ENCODE peak calls at places on chromosome 14, in four cellular contexts. One of them, this sample, is unnamed.

GRCh38 chr14:95235351-95235750 is 78.0 kb upstream of the DICER1 start:
- DNase-seq in GM12878: no peak
- DNase-seq in HCT116: no peak
- DNase-seq in K562: no peak
- DNase-seq in this sample: peak

GRCh38 chr14:71136386-71137060 is 229.3 kb downstream of the PCNX1 start:
- DNase-seq in GM12878: no peak
- DNase-seq in HCT116: no peak
- DNase-seq in K562: no peak
- DNase-seq in this sample: no peak

GRCh38 chr14:38775986-38776385 is 327.0 kb downstream of the SEC23A start:
- DNase-seq in GM12878: no peak
- DNase-seq in HCT116: no peak
- DNase-seq in K562: no peak
- DNase-seq in this sample: no peak

GRCh38 chr14:77203611-77204456 is 22.2 kb downstream of the TMEM63C start:
- DNase-seq in GM12878: no peak
- DNase-seq in HCT116: no peak
- DNase-seq in K562: no peak
- DNase-seq in this sample: peak

GRCh38 chr14:45156067-45156466 is 20.3 kb downstream of the FANCM start:
- DNase-seq in GM12878: no peak
- DNase-seq in HCT116: no peak
- DNase-seq in K562: no peak
- DNase-seq in this sample: no peak

GRCh38 chr14:34199585-34199984 is 248.7 kb upstream of the EGLN3 start:
- DNase-seq in GM12878: no peak
- DNase-seq in HCT116: no peak
- DNase-seq in K562: no peak
- DNase-seq in this sample: no peak

GRCh38 chr14:54818201-54819133 is 84.2 kb downstream of the GCH1 start:
- DNase-seq in GM12878: no peak
- DNase-seq in HCT116: no peak
- DNase-seq in K562: peak
- DNase-seq in this sample: peak

GRCh38 chr14:102344485-102344884 is 18.2 kb downstream of the CINP start:
- DNase-seq in GM12878: no peak
- DNase-seq in HCT116: no peak
- DNase-seq in K562: no peak
- DNase-seq in this sample: no peak

GRCh38 chr14:22837750-22838538 is 1.6 kb downstream of the MMP14 start:
- DNase-seq in GM12878: no peak
- DNase-seq in HCT116: no peak
- DNase-seq in K562: no peak
- DNase-seq in this sample: no peak

GRCh38 chr14:92600318-92601053 is 86.9 kb downstream of the RIN3 start:
- DNase-seq in GM12878: no peak
- DNase-seq in HCT116: no peak
- DNase-seq in K562: no peak
- DNase-seq in this sample: no peak

GRCh38 chr14:73180385-73180805 is 44.1 kb downstream of the PSEN1 start:
- DNase-seq in GM12878: no peak
- DNase-seq in HCT116: no peak
- DNase-seq in K562: no peak
- DNase-seq in this sample: no peak

GRCh38 chr14:81710232-81710845 is 176.7 kb upstream of the SEL1L start:
- DNase-seq in GM12878: peak
- DNase-seq in HCT116: peak
- DNase-seq in K562: peak
- DNase-seq in this sample: peak

GRCh38 chr14:72851660-72852059 is 42.2 kb downstream of the DPF3 start:
- DNase-seq in GM12878: no peak
- DNase-seq in HCT116: no peak
- DNase-seq in K562: no peak
- DNase-seq in this sample: no peak

GRCh38 chr14:74217672-74218448 is 21.4 kb upstream of the VSX2 start:
- DNase-seq in GM12878: no peak
- DNase-seq in HCT116: peak
- DNase-seq in K562: peak
- DNase-seq in this sample: peak

GRCh38 chr14:34843011-34843554 is 32.1 kb downstream of the BAZ1A start:
- DNase-seq in GM12878: peak
- DNase-seq in HCT116: no peak
- DNase-seq in K562: peak
- DNase-seq in this sample: peak

GRCh38 chr14:56374421-56374820 is 205.2 kb upstream of the TMEM260 start:
- DNase-seq in GM12878: no peak
- DNase-seq in HCT116: no peak
- DNase-seq in K562: no peak
- DNase-seq in this sample: no peak

GRCh38 chr14:63483315-63483714 is 59.9 kb downstream of the PPP2R5E start:
- DNase-seq in GM12878: no peak
- DNase-seq in HCT116: no peak
- DNase-seq in K562: no peak
- DNase-seq in this sample: no peak

GRCh38 chr14:66508846-66509621 is 1.1 kb downstream of the GPHN start:
- DNase-seq in GM12878: peak
- DNase-seq in HCT116: no peak
- DNase-seq in K562: peak
- DNase-seq in this sample: peak

GRCh38 chr14:105840266-105841021 is 314.1 kb downstream of the TMEM121 start:
- DNase-seq in GM12878: no peak
- DNase-seq in HCT116: no peak
- DNase-seq in K562: no peak
- DNase-seq in this sample: peak

GRCh38 chr14:102200690-102201368 is 61.1 kb downstream of the WDR20 start:
- DNase-seq in GM12878: no peak
- DNase-seq in HCT116: no peak
- DNase-seq in K562: no peak
- DNase-seq in this sample: no peak

GRCh38 chr14:96962337-96962736 is 165.2 kb downstream of the VRK1 start:
- DNase-seq in GM12878: no peak
- DNase-seq in HCT116: no peak
- DNase-seq in K562: no peak
- DNase-seq in this sample: no peak

GRCh38 chr14:36502558-36503508 is 17.2 kb downstream of the NKX2-1 start:
- DNase-seq in GM12878: no peak
- DNase-seq in HCT116: no peak
- DNase-seq in K562: no peak
- DNase-seq in this sample: no peak

GRCh38 chr14:90288646-90289355 is 32.4 kb downstream of the PSMC1 start:
- DNase-seq in GM12878: no peak
- DNase-seq in HCT116: no peak
- DNase-seq in K562: no peak
- DNase-seq in this sample: no peak

GRCh38 chr14:25032092-25032784 is 17.7 kb downstream of the STXBP6 start:
- DNase-seq in GM12878: no peak
- DNase-seq in HCT116: no peak
- DNase-seq in K562: peak
- DNase-seq in this sample: no peak

GRCh38 chr14:99132821-99133562 is 139.0 kb downstream of the BCL11B start:
- DNase-seq in GM12878: no peak
- DNase-seq in HCT116: no peak
- DNase-seq in K562: no peak
- DNase-seq in this sample: no peak

GRCh38 chr14:99136047-99136400 is 136.0 kb downstream of the BCL11B start:
- DNase-seq in GM12878: no peak
- DNase-seq in HCT116: no peak
- DNase-seq in K562: no peak
- DNase-seq in this sample: no peak

GRCh38 chr14:99134333-99135046 is 137.5 kb downstream of the BCL11B start:
- DNase-seq in GM12878: no peak
- DNase-seq in HCT116: no peak
- DNase-seq in K562: no peak
- DNase-seq in this sample: peak

GRCh38 chr14:99131632-99132271 is 140.2 kb downstream of the BCL11B start:
- DNase-seq in GM12878: no peak
- DNase-seq in HCT116: no peak
- DNase-seq in K562: no peak
- DNase-seq in this sample: no peak

DNA sequence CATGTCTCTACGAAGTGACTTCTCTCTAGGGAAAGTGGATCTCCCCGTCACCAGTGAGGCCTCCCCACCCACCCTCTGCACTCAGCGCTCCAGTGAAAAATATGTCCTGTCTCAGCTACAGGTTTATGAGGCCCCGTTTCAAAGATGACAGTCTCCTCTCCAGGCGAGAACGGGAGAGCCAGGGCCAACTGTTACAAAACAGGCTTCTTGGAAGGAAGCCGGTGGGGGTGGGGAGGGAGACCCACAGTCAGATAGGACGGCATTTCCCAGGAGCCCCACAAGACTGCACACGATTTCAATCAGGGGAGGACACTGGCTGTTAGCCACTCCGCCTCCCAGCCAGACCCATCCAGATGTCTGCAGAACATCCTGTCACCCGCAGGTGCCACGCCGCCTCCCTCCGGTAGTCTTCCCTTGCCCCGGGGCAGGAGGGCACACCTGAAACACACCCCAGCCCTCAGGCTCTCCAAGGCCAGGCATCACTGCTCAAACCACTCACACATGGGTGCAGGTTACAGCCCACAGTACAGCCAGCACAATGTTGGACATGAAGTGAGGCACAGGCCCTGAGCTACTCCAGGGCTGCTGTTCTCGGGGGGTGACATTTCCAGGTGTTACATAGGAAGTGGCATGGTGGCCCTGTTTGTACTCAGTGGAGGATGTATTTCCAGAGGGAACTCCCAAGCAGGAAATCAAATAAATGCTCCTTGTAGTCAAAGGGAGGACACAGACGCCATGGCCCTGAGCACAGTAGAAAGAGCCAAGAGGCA is 138.2 kb downstream of the BCL11B start:
- DNase-seq in GM12878: no peak
- DNase-seq in HCT116: no peak
- DNase-seq in K562: no peak
- DNase-seq in this sample: peak
- TF ChIP-seq ZBTB33 in GM12878: no peak
- TF ChIP-seq ZBTB33 in HCT116: no peak
- TF ChIP-seq ZBTB33 in K562: no peak
- TF ChIP-seq ZBTB33 in this sample: no peak

GRCh38 chr14:84482256-84483071 is 1047.5 kb upstream of the FLRT2 start:
- DNase-seq in GM12878: no peak
- DNase-seq in HCT116: no peak
- DNase-seq in K562: no peak
- DNase-seq in this sample: no peak
- TF ChIP-seq ZBTB33 in GM12878: no peak
- TF ChIP-seq ZBTB33 in HCT116: no peak
- TF ChIP-seq ZBTB33 in K562: no peak
- TF ChIP-seq ZBTB33 in this sample: no peak

DNA sequence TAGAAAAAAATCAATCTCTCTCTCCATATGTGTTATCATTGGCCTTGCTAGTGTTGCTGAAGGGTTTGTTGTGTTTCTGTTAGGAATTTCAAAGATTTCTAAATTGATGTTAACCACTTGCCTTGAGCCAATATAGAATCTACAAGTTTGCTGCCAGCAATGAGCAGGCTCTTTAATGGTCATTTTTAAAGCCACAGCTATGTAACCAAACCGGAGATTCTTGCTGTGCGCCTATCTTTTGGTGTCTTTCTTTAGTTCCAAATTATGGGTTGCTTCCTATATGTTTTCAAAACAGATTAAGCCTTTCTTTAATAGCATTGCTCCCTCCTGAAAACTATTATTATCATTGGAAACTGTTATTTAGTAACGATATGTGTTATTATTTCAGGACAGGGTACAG is 545.7 kb downstream of the DIO2 start:
- DNase-seq in GM12878: no peak
- DNase-seq in HCT116: no peak
- DNase-seq in K562: no peak
- DNase-seq in this sample: no peak
- TF ChIP-seq ZBTB33 in GM12878: no peak
- TF ChIP-seq ZBTB33 in HCT116: no peak
- TF ChIP-seq ZBTB33 in K562: no peak
- TF ChIP-seq ZBTB33 in this sample: no peak

DNA sequence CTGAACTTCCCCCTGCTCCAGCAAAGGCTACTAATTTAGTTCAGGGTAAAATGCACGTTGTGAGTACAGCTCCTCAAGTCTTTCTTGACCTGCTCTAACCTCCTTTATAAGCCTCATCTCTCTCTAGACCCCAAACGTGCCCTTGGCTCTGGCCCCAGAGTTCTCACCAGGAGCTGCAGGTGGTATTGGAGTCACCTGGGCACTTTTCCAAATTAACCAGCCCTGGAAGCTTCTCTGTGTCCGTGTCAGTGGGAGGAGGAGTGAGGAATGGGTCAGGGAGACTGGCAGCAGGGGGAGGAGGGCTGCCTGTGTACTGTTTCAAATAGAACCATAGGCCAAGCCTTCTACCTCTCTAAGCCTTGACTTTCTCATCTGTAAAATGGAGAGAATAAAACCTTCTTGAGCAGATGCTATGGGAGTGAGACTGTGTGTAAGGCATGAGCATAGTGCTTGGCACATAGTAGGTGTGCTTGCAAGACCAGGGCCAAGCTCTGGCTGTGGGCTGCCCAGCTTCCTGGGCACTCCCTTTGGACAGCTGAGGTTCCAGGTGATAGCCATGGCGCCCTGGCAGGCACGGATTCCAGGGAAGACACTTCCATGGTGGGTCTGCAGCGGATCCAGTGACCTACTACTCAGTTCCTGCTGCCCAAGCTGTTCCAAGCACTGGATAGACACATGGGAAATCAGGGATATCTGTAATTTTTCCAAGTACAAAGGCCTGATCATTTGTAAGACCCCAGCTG is 24.4 kb downstream of the ASB2 start:
- DNase-seq in GM12878: no peak
- DNase-seq in HCT116: no peak
- DNase-seq in K562: no peak
- DNase-seq in this sample: no peak
- TF ChIP-seq ZBTB33 in GM12878: no peak
- TF ChIP-seq ZBTB33 in HCT116: no peak
- TF ChIP-seq ZBTB33 in K562: no peak
- TF ChIP-seq ZBTB33 in this sample: no peak

DNA sequence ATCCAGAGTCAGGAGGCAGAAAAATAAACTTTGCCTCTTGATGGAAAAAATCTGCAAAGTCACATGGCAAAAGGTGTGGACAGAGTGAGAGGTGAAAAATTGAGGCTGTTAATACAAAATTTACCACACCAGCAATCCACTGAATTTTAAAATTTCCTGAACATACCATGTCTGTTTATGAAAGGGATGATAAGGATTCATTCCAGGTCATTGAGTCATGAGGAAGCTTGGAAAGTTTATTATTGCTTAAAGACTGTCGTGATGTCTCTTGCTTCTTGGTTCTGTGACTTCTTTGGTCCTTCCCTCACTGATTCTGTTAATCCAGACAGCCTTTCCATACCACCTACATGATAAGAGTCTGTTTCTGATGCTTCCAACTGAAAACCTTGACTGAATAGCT is 73.2 kb downstream of the TTC6 start:
- DNase-seq in GM12878: no peak
- DNase-seq in HCT116: no peak
- DNase-seq in K562: no peak
- DNase-seq in this sample: no peak
- TF ChIP-seq ZBTB33 in GM12878: no peak
- TF ChIP-seq ZBTB33 in HCT116: no peak
- TF ChIP-seq ZBTB33 in K562: no peak
- TF ChIP-seq ZBTB33 in this sample: no peak

This sample was measured in SK-N-SH.